ENCODE peak calls at places on chromosomes 12 and 14, in four cellular contexts. One of them, this sample, is unnamed.

GRCh38 chr12:108803428-108804105 is 53.8 kb downstream of the SSH1 start:
- DNase-seq in hepatocyte: peak; percentile 92
- DNase-seq in tibial nerve: peak; percentile 96
- DNase-seq in A673: peak; percentile 88
- DNase-seq in this sample: no peak

GRCh38 chr12:50753232-50753769 is 10.6 kb upstream of the ATF1 start:
- DNase-seq in hepatocyte: no peak
- DNase-seq in tibial nerve: no peak
- DNase-seq in A673: no peak
- DNase-seq in this sample: no peak

GRCh38 chr12:131622422-131622955 is 88.4 kb upstream of the SFSWAP start:
- DNase-seq in hepatocyte: no peak
- DNase-seq in tibial nerve: no peak
- DNase-seq in A673: no peak
- DNase-seq in this sample: peak; percentile 43

GRCh38 chr14:55241673-55242072 is 29.5 kb upstream of the FBXO34 start:
- DNase-seq in hepatocyte: no peak
- DNase-seq in tibial nerve: no peak
- DNase-seq in A673: no peak
- DNase-seq in this sample: no peak

GRCh38 chr12:67681145-67681778 is 32.7 kb downstream of the DYRK2 start:
- DNase-seq in hepatocyte: peak; percentile 47
- DNase-seq in tibial nerve: peak; percentile 35
- DNase-seq in A673: no peak
- DNase-seq in this sample: no peak

GRCh38 chr12:1797991-1798733 is 22.2 kb upstream of the LRTM2 start:
- DNase-seq in hepatocyte: no peak
- DNase-seq in tibial nerve: no peak
- DNase-seq in A673: no peak
- DNase-seq in this sample: no peak

GRCh38 chr12:118429703-118430383 is 53.5 kb downstream of the SUDS3 start:
- DNase-seq in hepatocyte: no peak
- DNase-seq in tibial nerve: no peak
- DNase-seq in A673: no peak
- DNase-seq in this sample: no peak

GRCh38 chr12:131076791-131077747 is 123.4 kb downstream of the ADGRD1 start:
- DNase-seq in hepatocyte: no peak
- DNase-seq in tibial nerve: no peak
- DNase-seq in A673: no peak
- DNase-seq in this sample: peak; percentile 47

GRCh38 chr14:104680806-104681688 is 8.4 kb upstream of the INF2 start:
- DNase-seq in hepatocyte: peak; percentile 76
- DNase-seq in tibial nerve: no peak
- DNase-seq in A673: peak; percentile 64
- DNase-seq in this sample: peak; percentile 81

GRCh38 chr14:63203618-63204406 is 431 bp upstream of the RHOJ start:
- DNase-seq in hepatocyte: peak; percentile 90
- DNase-seq in tibial nerve: peak; percentile 88
- DNase-seq in A673: peak; percentile 95
- DNase-seq in this sample: peak; percentile 87

GRCh38 chr12:67798763-67799162 is 150.2 kb downstream of the DYRK2 start:
- DNase-seq in hepatocyte: no peak
- DNase-seq in tibial nerve: no peak
- DNase-seq in A673: no peak
- DNase-seq in this sample: no peak

GRCh38 chr12:123398177-123398916 is 14.4 kb downstream of the KMT5A start:
- DNase-seq in hepatocyte: no peak
- DNase-seq in tibial nerve: peak; percentile 17
- DNase-seq in A673: no peak
- DNase-seq in this sample: peak; percentile 94

GRCh38 chr12:13718271-13718670 is 263.1 kb downstream of the GRIN2B start:
- DNase-seq in hepatocyte: no peak
- DNase-seq in tibial nerve: no peak
- DNase-seq in A673: no peak
- DNase-seq in this sample: no peak

GRCh38 chr14:67137744-67138371 is 51.4 kb upstream of the GARIN2 start:
- DNase-seq in hepatocyte: no peak
- DNase-seq in tibial nerve: no peak
- DNase-seq in A673: peak; percentile 35
- DNase-seq in this sample: no peak

GRCh38 chr12:89084751-89085150 is 267.6 kb downstream of the DUSP6 start:
- DNase-seq in hepatocyte: no peak
- DNase-seq in tibial nerve: no peak
- DNase-seq in A673: no peak
- DNase-seq in this sample: no peak

GRCh38 chr14:78673845-78674244 is 503.7 kb downstream of the NRXN3 start:
- DNase-seq in hepatocyte: no peak
- DNase-seq in tibial nerve: no peak
- DNase-seq in A673: no peak
- DNase-seq in this sample: no peak

GRCh38 chr14:71620401-71620800 is 311.8 kb upstream of the RGS6 start:
- DNase-seq in hepatocyte: no peak
- DNase-seq in tibial nerve: no peak
- DNase-seq in A673: no peak
- DNase-seq in this sample: no peak

GRCh38 chr14:101948666-101949205 is 15.6 kb upstream of the DYNC1H1 start:
- DNase-seq in hepatocyte: peak; percentile 40
- DNase-seq in tibial nerve: no peak
- DNase-seq in A673: no peak
- DNase-seq in this sample: peak; percentile 88

GRCh38 chr12:117468016-117468415 is 106.6 kb upstream of the NOS1 start:
- DNase-seq in hepatocyte: no peak
- DNase-seq in tibial nerve: no peak
- DNase-seq in A673: no peak
- DNase-seq in this sample: no peak

GRCh38 chr12:59446156-59446555 is 149.7 kb upstream of the SLC16A7 start:
- DNase-seq in hepatocyte: peak; percentile 65
- DNase-seq in tibial nerve: no peak
- DNase-seq in A673: no peak
- DNase-seq in this sample: no peak

DNA sequence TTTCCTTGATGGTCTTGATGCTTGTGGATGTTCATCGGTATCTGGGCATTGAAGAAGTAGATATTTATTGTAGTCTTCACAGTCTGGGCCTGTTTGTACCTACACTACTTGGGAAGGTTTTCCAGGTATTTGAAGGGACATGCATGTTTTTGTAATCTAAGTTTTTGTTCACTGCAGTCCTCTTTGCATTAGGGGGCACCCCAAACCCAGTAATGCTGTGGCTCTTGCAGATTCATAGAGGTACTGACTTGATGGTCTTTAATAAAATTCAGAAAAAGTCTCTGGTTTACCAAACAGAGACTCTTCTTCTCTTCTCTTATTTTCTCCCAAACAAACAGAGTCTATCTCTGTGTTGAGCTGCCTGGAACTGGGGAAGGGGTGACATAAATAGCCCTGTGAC is 150.9 kb upstream of the SLC16A7 start:
- DNase-seq in hepatocyte: no peak
- DNase-seq in tibial nerve: no peak
- DNase-seq in A673: no peak
- DNase-seq in this sample: no peak
- TF ChIP-seq CTCF in hepatocyte: peak; percentile 7
- TF ChIP-seq CTCF in tibial nerve: no peak
- TF ChIP-seq CTCF in A673: peak; percentile 14
- TF ChIP-seq CTCF in this sample: peak; percentile 26

DNA sequence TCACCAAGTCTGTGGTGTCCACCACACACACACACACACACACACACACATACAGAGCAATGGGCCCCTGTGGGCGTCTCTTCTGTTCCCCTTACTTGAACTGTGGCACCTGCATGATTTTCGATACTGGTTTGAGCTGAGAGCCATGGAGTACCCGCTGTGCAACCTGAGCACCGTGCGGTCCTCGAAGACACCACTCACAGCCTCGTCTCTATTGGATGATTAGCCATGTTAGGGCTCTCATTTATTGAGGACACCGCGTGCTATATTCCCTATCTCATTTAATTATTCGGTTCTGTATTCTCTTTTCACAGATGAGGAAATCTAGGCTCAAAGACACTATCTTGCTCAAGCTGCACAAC is 623 bp upstream of the C14orf132 start:
- DNase-seq in hepatocyte: no peak
- DNase-seq in tibial nerve: no peak
- DNase-seq in A673: peak; percentile 6
- DNase-seq in this sample: no peak
- H3K27ac ChIP-seq in hepatocyte: no peak overlapping the region
- H3K27ac ChIP-seq in tibial nerve: peak overlapping the region; percentile 84
- H3K27ac ChIP-seq in A673: no peak overlapping the region
- H3K27ac ChIP-seq in this sample: no peak overlapping the region

GRCh38 chr14:74952697-74953484 is 2.5 kb downstream of the PGF start:
- DNase-seq in hepatocyte: peak; percentile 12
- DNase-seq in tibial nerve: no peak
- DNase-seq in A673: no peak
- DNase-seq in this sample: no peak
- TF ChIP-seq CTCF in hepatocyte: no peak
- TF ChIP-seq CTCF in tibial nerve: no peak
- TF ChIP-seq CTCF in A673: no peak
- TF ChIP-seq CTCF in this sample: no peak

GRCh38 chr12:6241495-6241894 is 41.3 kb downstream of the CD9 start:
- DNase-seq in hepatocyte: no peak
- DNase-seq in tibial nerve: peak; percentile 53
- DNase-seq in A673: no peak
- DNase-seq in this sample: peak; percentile 94
- H3K27ac ChIP-seq in hepatocyte: no peak overlapping the region
- H3K27ac ChIP-seq in tibial nerve: peak overlapping the region; percentile 50
- H3K27ac ChIP-seq in A673: no peak overlapping the region
- H3K27ac ChIP-seq in this sample: peak overlapping the region; percentile 33